ENCODE peak calls at places on chromosomes 16 and 17, in ten cellular contexts. E is nucleus accumbens; Z is T-helper 1 cell; Q is GM18507; D is MCF 10A; X is astrocyte; K is uterus; S is activated CD4-positive, alpha-beta memory T cell treated with anti-CD3 and anti-CD28 coated beads, Interleukin-2, amount 10 ng/mL, durations not matched to agents 7 days and 5 days; M is A549; Y is psoas muscle. F is an unnamed sample.

GRCh38 chr16:81214745-81215166 is 23.7 kb upstream of the BCO1 start:
- DNase-seq in E (no peak), Z (no peak), Q (no peak), D (no peak), X (no peak), K (no peak), S (no peak), M (peak), Y (no peak), F (no peak)

GRCh38 chr16:2713985-2714774 is 5.8 kb downstream of the PRSS27 start:
- DNase-seq in E (no peak), Z (no peak), Q (no peak), D (no peak), X (no peak), K (no peak), S (no peak), M (no peak), Y (no peak), F (no peak)

GRCh38 chr17:7004398-7005253 is 7.8 kb upstream of the RNASEK start:
- DNase-seq in E (no peak), Z (peak), Q (peak), D (peak), X (no peak), K (no peak), S (peak), M (peak), Y (peak), F (no peak)

GRCh38 chr17:55089955-55090573 is 121.5 kb downstream of the STXBP4 start:
- DNase-seq in E (no peak), Z (peak), Q (peak), D (peak), X (peak), K (no peak), S (peak), M (peak), Y (no peak), F (no peak)

GRCh38 chr16:88487124-88487432 is 34.0 kb downstream of the ZFPM1 start:
- DNase-seq in E (no peak), Z (no peak), Q (no peak), D (no peak), X (no peak), K (no peak), S (no peak), M (no peak), Y (no peak), F (no peak)

GRCh38 chr17:50661795-50662391 is 27.2 kb downstream of the ABCC3 start:
- DNase-seq in E (no peak), Z (peak), Q (no peak), D (peak), X (peak), K (peak), S (peak), M (peak), Y (no peak), F (peak)

GRCh38 chr16:70647461-70648359 is 1.4 kb downstream of the IL34 start:
- DNase-seq in E (no peak), Z (no peak), Q (no peak), D (no peak), X (no peak), K (no peak), S (no peak), M (no peak), Y (no peak), F (no peak)

GRCh38 chr16:78925071-78925714 is 675.3 kb downstream of the MAF start:
- DNase-seq in E (no peak), Z (peak), Q (no peak), D (peak), X (no peak), K (no peak), S (peak), M (peak), Y (peak), F (no peak)

GRCh38 chr17:41678907-41679739 is 9.6 kb upstream of the EIF1 start:
- DNase-seq in E (no peak), Z (peak), Q (no peak), D (peak), X (peak), K (no peak), S (peak), M (peak), Y (peak), F (no peak)

GRCh38 chr17:29102741-29103181 is 59.8 kb downstream of the PIPOX start:
- DNase-seq in E (no peak), Z (no peak), Q (no peak), D (peak), X (no peak), K (no peak), S (no peak), M (no peak), Y (peak), F (peak)

GRCh38 chr16:27746076-27746855 is 196.3 kb downstream of the KATNIP start:
- DNase-seq in E (no peak), Z (no peak), Q (no peak), D (no peak), X (no peak), K (no peak), S (no peak), M (no peak), Y (peak), F (no peak)

GRCh38 chr16:14331020-14331419 is 259.9 kb downstream of the MRTFB start:
- DNase-seq in E (no peak), Z (no peak), Q (no peak), D (no peak), X (no peak), K (no peak), S (no peak), M (no peak), Y (no peak), F (no peak)

GRCh38 chr17:76492250-76492988 is 8.8 kb downstream of the RHBDF2 start:
- DNase-seq in E (no peak), Z (no peak), Q (no peak), D (no peak), X (no peak), K (no peak), S (no peak), M (no peak), Y (no peak), F (no peak)

GRCh38 chr17:38554430-38555350 is 51.1 kb downstream of the SRCIN1 start:
- DNase-seq in E (no peak), Z (no peak), Q (no peak), D (peak), X (peak), K (no peak), S (no peak), M (no peak), Y (no peak), F (no peak)

GRCh38 chr16:17379121-17379571 is 91.6 kb downstream of the XYLT1 start:
- DNase-seq in E (no peak), Z (no peak), Q (no peak), D (no peak), X (peak), K (peak), S (no peak), M (no peak), Y (peak), F (no peak)

GRCh38 chr16:31253642-31254045 is 6.1 kb upstream of the ITGAM start:
- DNase-seq in E (no peak), Z (peak), Q (no peak), D (peak), X (no peak), K (no peak), S (peak), M (peak), Y (peak), F (peak)

GRCh38 chr16:53087101-53087500 is 32.3 kb downstream of the CHD9 start:
- DNase-seq in E (no peak), Z (no peak), Q (no peak), D (no peak), X (peak), K (no peak), S (no peak), M (no peak), Y (no peak), F (no peak)

GRCh38 chr17:73255671-73256181 is 6.0 kb downstream of the CPSF4L start:
- DNase-seq in E (peak), Z (peak), Q (peak), D (peak), X (no peak), K (peak), S (peak), M (peak), Y (peak), F (no peak)

GRCh38 chr17:2694381-2695242 is 17.0 kb downstream of the CLUH start:
- DNase-seq in E (no peak), Z (no peak), Q (no peak), D (no peak), X (no peak), K (peak), S (no peak), M (no peak), Y (peak), F (no peak)

GRCh38 chr17:57085448-57086068 is 512 bp downstream of the AKAP1 start:
- DNase-seq in E (peak), Z (peak), Q (peak), D (peak), X (no peak), K (peak), S (peak), M (peak), Y (peak), F (peak)

GRCh38 chr16:85104147-85104546 is 8.1 kb downstream of the CIBAR2 start:
- DNase-seq in E (no peak), Z (no peak), Q (no peak), D (no peak), X (no peak), K (no peak), S (no peak), M (no peak), Y (no peak), F (no peak)

GRCh38 chr17:52536466-52536865 is 378.0 kb upstream of the CA10 start:
- DNase-seq in E (no peak), Z (no peak), Q (no peak), D (no peak), X (no peak), K (no peak), S (no peak), M (no peak), Y (peak), F (no peak)

GRCh38 chr17:17363638-17364337 is 60.6 kb downstream of the NT5M start:
- DNase-seq in E (no peak), Z (no peak), Q (no peak), D (no peak), X (no peak), K (no peak), S (no peak), M (no peak), Y (peak), F (no peak)

GRCh38 chr17:10215286-10215685 is 16.9 kb upstream of the GAS7 start:
- DNase-seq in E (no peak), Z (no peak), Q (no peak), D (no peak), X (no peak), K (no peak), S (no peak), M (no peak), Y (no peak), F (no peak)

GRCh38 chr17:78143214-78144145 is 2.7 kb upstream of the C17orf99 start:
- DNase-seq in E (no peak), Z (no peak), Q (no peak), D (no peak), X (no peak), K (no peak), S (no peak), M (no peak), Y (no peak), F (no peak)

GRCh38 chr17:21200590-21201301 is 13.2 kb downstream of the TMEM11 start:
- DNase-seq in E (no peak), Z (no peak), Q (no peak), D (no peak), X (no peak), K (no peak), S (no peak), M (no peak), Y (peak), F (peak)

GRCh38 chr16:19410435-19411153 is 7.1 kb upstream of the TMC5 start:
- DNase-seq in E (no peak), Z (no peak), Q (no peak), D (peak), X (no peak), K (no peak), S (peak), M (peak), Y (peak), F (no peak)

GRCh38 chr17:67413399-67413798 is 36.3 kb downstream of the PITPNC1 start:
- DNase-seq in E (no peak), Z (no peak), Q (no peak), D (peak), X (no peak), K (no peak), S (no peak), M (no peak), Y (no peak), F (no peak)

GRCh38 chr17:39676198-39676819 is 8.1 kb downstream of the PNMT start:
- DNase-seq in E (peak), Z (peak), Q (peak), D (no peak), X (no peak), K (no peak), S (peak), M (peak), Y (peak), F (peak)

GRCh38 chr17:8060274-8060673 is 21.4 kb downstream of the ALOX15B start:
- DNase-seq in E (peak), Z (peak), Q (peak), D (peak), X (peak), K (peak), S (peak), M (peak), Y (no peak), F (peak)

GRCh38 chr17:50926523-50926922 is 60.4 kb upstream of the TOB1 start:
- DNase-seq in E (no peak), Z (peak), Q (no peak), D (no peak), X (no peak), K (no peak), S (peak), M (no peak), Y (peak), F (no peak)

GRCh38 chr16:9709221-9709620 is 473.0 kb downstream of the GRIN2A start:
- DNase-seq in E (no peak), Z (no peak), Q (no peak), D (no peak), X (no peak), K (no peak), S (no peak), M (no peak), Y (no peak), F (no peak)

GRCh38 chr16:54465063-54465462 is 178.5 kb upstream of the IRX3 start:
- DNase-seq in E (no peak), Z (no peak), Q (no peak), D (no peak), X (no peak), K (no peak), S (no peak), M (no peak), Y (no peak), F (no peak)

GRCh38 chr17:29526322-29526721 is 40.5 kb downstream of the ABHD15 start:
- DNase-seq in E (no peak), Z (no peak), Q (no peak), D (no peak), X (no peak), K (no peak), S (no peak), M (peak), Y (no peak), F (no peak)

GRCh38 chr17:80109066-80109618 is 7.8 kb downstream of the GAA start:
- DNase-seq in E (no peak), Z (no peak), Q (no peak), D (no peak), X (no peak), K (no peak), S (no peak), M (no peak), Y (peak), F (no peak)

F was measured in gastrocnemius medialis.